ENCODE peak calls at places on chromosomes 4 and X, in eight cellular contexts. One of them, this sample, is unnamed. For H3K4me1, the result is how much of the 10 kb centered on the place peaks cover.

GRCh38 chr4:186081202-186081807 is 12.3 kb downstream of the TLR3 start:
- DNase-seq in aorta: no peak
- DNase-seq in Peyer's patch: no peak
- DNase-seq in heart left ventricle: no peak
- DNase-seq in vagina: no peak
- DNase-seq in ovary: no peak
- DNase-seq in SJSA1: no peak
- DNase-seq in left lung: no peak
- DNase-seq in this sample: no peak

GRCh38 chrX:43973249-43973672 is at the start of gene NDP:
- DNase-seq in aorta: no peak
- DNase-seq in Peyer's patch: no peak
- DNase-seq in heart left ventricle: no peak
- DNase-seq in vagina: no peak
- DNase-seq in ovary: peak
- DNase-seq in SJSA1: no peak
- DNase-seq in left lung: no peak
- DNase-seq in this sample: no peak

GRCh38 chr4:89298160-89298559 is 9.4 kb downstream of the GPRIN3 start:
- DNase-seq in aorta: no peak
- DNase-seq in Peyer's patch: no peak
- DNase-seq in heart left ventricle: no peak
- DNase-seq in vagina: no peak
- DNase-seq in ovary: no peak
- DNase-seq in SJSA1: no peak
- DNase-seq in left lung: no peak
- DNase-seq in this sample: no peak

GRCh38 chrX:47523297-47523696 is 37.7 kb upstream of the ARAF start:
- DNase-seq in aorta: peak
- DNase-seq in Peyer's patch: peak
- DNase-seq in heart left ventricle: peak
- DNase-seq in vagina: no peak
- DNase-seq in ovary: peak
- DNase-seq in SJSA1: peak
- DNase-seq in left lung: peak
- DNase-seq in this sample: peak

GRCh38 chrX:57103489-57103888 is 17.9 kb downstream of the SPIN2B start:
- DNase-seq in aorta: no peak
- DNase-seq in Peyer's patch: no peak
- DNase-seq in heart left ventricle: no peak
- DNase-seq in vagina: no peak
- DNase-seq in ovary: no peak
- DNase-seq in SJSA1: no peak
- DNase-seq in left lung: no peak
- DNase-seq in this sample: no peak

GRCh38 chr4:22029803-22030202 is 81.2 kb upstream of the KCNIP4 start:
- DNase-seq in aorta: no peak
- DNase-seq in Peyer's patch: no peak
- DNase-seq in heart left ventricle: no peak
- DNase-seq in vagina: no peak
- DNase-seq in ovary: no peak
- DNase-seq in SJSA1: no peak
- DNase-seq in left lung: no peak
- DNase-seq in this sample: no peak

GRCh38 chrX:120791013-120791643 is 84.5 kb downstream of the CT47B1 start:
- DNase-seq in aorta: peak
- DNase-seq in Peyer's patch: no peak
- DNase-seq in heart left ventricle: peak
- DNase-seq in vagina: no peak
- DNase-seq in ovary: peak
- DNase-seq in SJSA1: peak
- DNase-seq in left lung: peak
- DNase-seq in this sample: peak

GRCh38 chr4:99762728-99763127 is 53.9 kb upstream of the DAPP1 start:
- DNase-seq in aorta: no peak
- DNase-seq in Peyer's patch: no peak
- DNase-seq in heart left ventricle: no peak
- DNase-seq in vagina: no peak
- DNase-seq in ovary: no peak
- DNase-seq in SJSA1: no peak
- DNase-seq in left lung: no peak
- DNase-seq in this sample: no peak

GRCh38 chrX:19152762-19153161 is 30.5 kb upstream of the ADGRG2 start:
- DNase-seq in aorta: no peak
- DNase-seq in Peyer's patch: no peak
- DNase-seq in heart left ventricle: no peak
- DNase-seq in vagina: no peak
- DNase-seq in ovary: no peak
- DNase-seq in SJSA1: no peak
- DNase-seq in left lung: no peak
- DNase-seq in this sample: no peak

GRCh38 chrX:118523920-118524319 is 28.3 kb downstream of the DOCK11 start:
- DNase-seq in aorta: no peak
- DNase-seq in Peyer's patch: no peak
- DNase-seq in heart left ventricle: no peak
- DNase-seq in vagina: no peak
- DNase-seq in ovary: no peak
- DNase-seq in SJSA1: no peak
- DNase-seq in left lung: no peak
- DNase-seq in this sample: no peak

GRCh38 chrX:50726296-50726695 is 87.7 kb downstream of the SHROOM4 start:
- DNase-seq in aorta: no peak
- DNase-seq in Peyer's patch: no peak
- DNase-seq in heart left ventricle: no peak
- DNase-seq in vagina: no peak
- DNase-seq in ovary: no peak
- DNase-seq in SJSA1: no peak
- DNase-seq in left lung: no peak
- DNase-seq in this sample: no peak

GRCh38 chrX:103157511-103158316 is 57.2 kb upstream of the BEX4 start:
- DNase-seq in aorta: no peak
- DNase-seq in Peyer's patch: no peak
- DNase-seq in heart left ventricle: no peak
- DNase-seq in vagina: no peak
- DNase-seq in ovary: no peak
- DNase-seq in SJSA1: no peak
- DNase-seq in left lung: no peak
- DNase-seq in this sample: no peak

GRCh38 chrX:20664774-20665173 is 398.1 kb upstream of the RPS6KA3 start:
- DNase-seq in aorta: no peak
- DNase-seq in Peyer's patch: no peak
- DNase-seq in heart left ventricle: no peak
- DNase-seq in vagina: no peak
- DNase-seq in ovary: no peak
- DNase-seq in SJSA1: no peak
- DNase-seq in left lung: no peak
- DNase-seq in this sample: no peak

GRCh38 chrX:7574325-7574724 is 268.6 kb upstream of the VCX start:
- DNase-seq in aorta: no peak
- DNase-seq in Peyer's patch: no peak
- DNase-seq in heart left ventricle: no peak
- DNase-seq in vagina: no peak
- DNase-seq in ovary: no peak
- DNase-seq in SJSA1: no peak
- DNase-seq in left lung: no peak
- DNase-seq in this sample: no peak

GRCh38 chr4:48360285-48360965 is 19.1 kb downstream of the SLAIN2 start:
- DNase-seq in aorta: no peak
- DNase-seq in Peyer's patch: no peak
- DNase-seq in heart left ventricle: no peak
- DNase-seq in vagina: no peak
- DNase-seq in ovary: no peak
- DNase-seq in SJSA1: no peak
- DNase-seq in left lung: no peak
- DNase-seq in this sample: no peak

GRCh38 chr4:112510468-112511293 is 5.3 kb downstream of the NEUROG2 start:
- DNase-seq in aorta: no peak
- DNase-seq in Peyer's patch: no peak
- DNase-seq in heart left ventricle: no peak
- DNase-seq in vagina: no peak
- DNase-seq in ovary: no peak
- DNase-seq in SJSA1: no peak
- DNase-seq in left lung: no peak
- DNase-seq in this sample: no peak

GRCh38 chrX:73215263-73215662 is 612 bp upstream of the NAP1L2 start:
- DNase-seq in aorta: no peak
- DNase-seq in Peyer's patch: no peak
- DNase-seq in heart left ventricle: no peak
- DNase-seq in vagina: no peak
- DNase-seq in ovary: no peak
- DNase-seq in SJSA1: no peak
- DNase-seq in left lung: no peak
- DNase-seq in this sample: no peak

GRCh38 chrX:132954323-132954722 is 4.1 kb downstream of the HS6ST2 start:
- DNase-seq in aorta: no peak
- DNase-seq in Peyer's patch: no peak
- DNase-seq in heart left ventricle: no peak
- DNase-seq in vagina: no peak
- DNase-seq in ovary: no peak
- DNase-seq in SJSA1: no peak
- DNase-seq in left lung: no peak
- DNase-seq in this sample: no peak
- H3K4me1 ChIP-seq in aorta: under half
- H3K4me1 ChIP-seq in Peyer's patch: under half
- H3K4me1 ChIP-seq in heart left ventricle: under half
- H3K4me1 ChIP-seq in vagina: under half
- H3K4me1 ChIP-seq in ovary: under half
- H3K4me1 ChIP-seq in SJSA1: under half
- H3K4me1 ChIP-seq in left lung: under half
- H3K4me1 ChIP-seq in this sample: under half

GRCh38 chr4:36163198-36163597 is 81.1 kb downstream of the ARAP2 start:
- DNase-seq in aorta: no peak
- DNase-seq in Peyer's patch: no peak
- DNase-seq in heart left ventricle: no peak
- DNase-seq in vagina: no peak
- DNase-seq in ovary: no peak
- DNase-seq in SJSA1: no peak
- DNase-seq in left lung: no peak
- DNase-seq in this sample: no peak

GRCh38 chr4:36159208-36159607 is 85.1 kb downstream of the ARAP2 start:
- DNase-seq in aorta: no peak
- DNase-seq in Peyer's patch: no peak
- DNase-seq in heart left ventricle: peak
- DNase-seq in vagina: no peak
- DNase-seq in ovary: no peak
- DNase-seq in SJSA1: no peak
- DNase-seq in left lung: no peak
- DNase-seq in this sample: no peak
- H3K4me3 ChIP-seq in aorta: no peak
- H3K4me3 ChIP-seq in Peyer's patch: no peak
- H3K4me3 ChIP-seq in heart left ventricle: no peak
- H3K4me3 ChIP-seq in vagina: no peak
- H3K4me3 ChIP-seq in ovary: no peak
- H3K4me3 ChIP-seq in SJSA1: no peak
- H3K4me3 ChIP-seq in left lung: no peak
- H3K4me3 ChIP-seq in this sample: no peak

GRCh38 chr4:153222162-153222789 is 18.0 kb downstream of the TRIM2 start:
- DNase-seq in aorta: peak
- DNase-seq in Peyer's patch: peak
- DNase-seq in heart left ventricle: peak
- DNase-seq in vagina: no peak
- DNase-seq in ovary: peak
- DNase-seq in SJSA1: peak
- DNase-seq in left lung: peak
- DNase-seq in this sample: peak

GRCh38 chr4:153223418-153223792 is 19.2 kb downstream of the TRIM2 start:
- DNase-seq in aorta: no peak
- DNase-seq in Peyer's patch: no peak
- DNase-seq in heart left ventricle: no peak
- DNase-seq in vagina: no peak
- DNase-seq in ovary: no peak
- DNase-seq in SJSA1: no peak
- DNase-seq in left lung: no peak
- DNase-seq in this sample: no peak

GRCh38 chr4:153224474-153224873 is 20.2 kb downstream of the TRIM2 start:
- DNase-seq in aorta: no peak
- DNase-seq in Peyer's patch: no peak
- DNase-seq in heart left ventricle: no peak
- DNase-seq in vagina: no peak
- DNase-seq in ovary: no peak
- DNase-seq in SJSA1: no peak
- DNase-seq in left lung: no peak
- DNase-seq in this sample: no peak

GRCh38 chr4:153222790-153223417 is 18.7 kb downstream of the TRIM2 start:
- DNase-seq in aorta: peak
- DNase-seq in Peyer's patch: peak
- DNase-seq in heart left ventricle: peak
- DNase-seq in vagina: no peak
- DNase-seq in ovary: peak
- DNase-seq in SJSA1: peak
- DNase-seq in left lung: peak
- DNase-seq in this sample: peak

GRCh38 chr4:153223935-153224334 is 19.7 kb downstream of the TRIM2 start:
- DNase-seq in aorta: no peak
- DNase-seq in Peyer's patch: no peak
- DNase-seq in heart left ventricle: no peak
- DNase-seq in vagina: no peak
- DNase-seq in ovary: no peak
- DNase-seq in SJSA1: no peak
- DNase-seq in left lung: no peak
- DNase-seq in this sample: no peak
- H3K4me1 ChIP-seq in aorta: under half
- H3K4me1 ChIP-seq in Peyer's patch: under half
- H3K4me1 ChIP-seq in heart left ventricle: under half
- H3K4me1 ChIP-seq in vagina: under half
- H3K4me1 ChIP-seq in ovary: under half
- H3K4me1 ChIP-seq in SJSA1: under half
- H3K4me1 ChIP-seq in left lung: under half
- H3K4me1 ChIP-seq in this sample: under half

GRCh38 chr4:95129708-95130343 is 372.1 kb downstream of the BMPR1B start:
- DNase-seq in aorta: peak
- DNase-seq in Peyer's patch: no peak
- DNase-seq in heart left ventricle: no peak
- DNase-seq in vagina: no peak
- DNase-seq in ovary: no peak
- DNase-seq in SJSA1: peak
- DNase-seq in left lung: no peak
- DNase-seq in this sample: no peak
- H3K4me3 ChIP-seq in aorta: no peak
- H3K4me3 ChIP-seq in Peyer's patch: no peak
- H3K4me3 ChIP-seq in heart left ventricle: no peak
- H3K4me3 ChIP-seq in vagina: no peak
- H3K4me3 ChIP-seq in ovary: no peak
- H3K4me3 ChIP-seq in SJSA1: peak
- H3K4me3 ChIP-seq in left lung: peak
- H3K4me3 ChIP-seq in this sample: no peak

DNA sequence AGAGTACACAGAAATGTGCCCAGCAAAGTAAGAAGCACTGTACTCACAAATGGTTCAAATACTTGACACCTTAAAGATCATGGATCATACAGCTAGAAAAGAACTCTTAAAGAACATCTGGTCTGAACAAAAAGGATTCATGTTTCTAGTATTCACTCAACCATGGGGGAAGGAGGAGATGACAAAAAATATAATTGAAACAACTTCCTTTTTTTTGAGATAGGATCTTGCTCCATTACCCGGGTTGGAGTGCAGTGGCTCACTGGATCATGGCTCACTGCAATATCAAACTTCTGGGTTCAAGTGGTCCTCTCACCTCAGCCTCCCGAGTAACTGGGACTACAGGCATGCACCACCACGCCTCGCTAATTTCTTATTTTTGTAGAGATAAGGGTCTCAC is 6.0 kb downstream of the DHX15 start:
- DNase-seq in aorta: no peak
- DNase-seq in Peyer's patch: no peak
- DNase-seq in heart left ventricle: no peak
- DNase-seq in vagina: no peak
- DNase-seq in ovary: no peak
- DNase-seq in SJSA1: no peak
- DNase-seq in left lung: no peak
- DNase-seq in this sample: no peak
- H3K4me1 ChIP-seq in aorta: under half
- H3K4me1 ChIP-seq in Peyer's patch: under half
- H3K4me1 ChIP-seq in heart left ventricle: half or more
- H3K4me1 ChIP-seq in vagina: half or more
- H3K4me1 ChIP-seq in ovary: under half
- H3K4me1 ChIP-seq in SJSA1: under half
- H3K4me1 ChIP-seq in left lung: under half
- H3K4me1 ChIP-seq in this sample: half or more

This sample was measured in psoas muscle.